ENCODE peak calls at places on chromosomes 6 and 20, in ten cellular contexts. One of them, this sample, is unnamed. For H3K4me1, the result is how much of the 10 kb centered on the place peaks cover.

GRCh38 chr20:4076671-4077070 is 61.3 kb upstream of the RNF24 start:
- DNase-seq in cardiac muscle cell: no peak
- DNase-seq in lower lobe of right lung: no peak
- DNase-seq in HCT116: peak
- DNase-seq in heart left ventricle: no peak
- DNase-seq in spleen: no peak
- DNase-seq in sigmoid colon: no peak
- DNase-seq in uterus: peak
- DNase-seq in K562: no peak
- DNase-seq in neural progenitor cell: no peak
- DNase-seq in this sample: no peak

GRCh38 chr6:118864330-118865166 is 29.4 kb upstream of the ASF1A start:
- DNase-seq in uterus: no peak
- DNase-seq in lower lobe of right lung: no peak
- DNase-seq in cardiac muscle cell: peak
- DNase-seq in sigmoid colon: no peak
- DNase-seq in heart left ventricle: no peak
- DNase-seq in HCT116: no peak
- DNase-seq in neural progenitor cell: no peak
- DNase-seq in K562: no peak
- DNase-seq in spleen: no peak
- DNase-seq in this sample: no peak

GRCh38 chr6:142874676-142875075 is 70.3 kb downstream of the HIVEP2 start:
- DNase-seq in neural progenitor cell: no peak
- DNase-seq in heart left ventricle: no peak
- DNase-seq in uterus: no peak
- DNase-seq in K562: peak
- DNase-seq in lower lobe of right lung: no peak
- DNase-seq in HCT116: no peak
- DNase-seq in cardiac muscle cell: no peak
- DNase-seq in spleen: no peak
- DNase-seq in sigmoid colon: no peak
- DNase-seq in this sample: no peak

GRCh38 chr6:89117285-89118108 is at the start of gene SRSF12:
- DNase-seq in sigmoid colon: no peak
- DNase-seq in cardiac muscle cell: peak
- DNase-seq in spleen: peak
- DNase-seq in heart left ventricle: peak
- DNase-seq in HCT116: no peak
- DNase-seq in lower lobe of right lung: peak
- DNase-seq in neural progenitor cell: peak
- DNase-seq in K562: no peak
- DNase-seq in uterus: no peak
- DNase-seq in this sample: no peak

GRCh38 chr20:44001667-44002596 is 87.3 kb downstream of the TOX2 start:
- DNase-seq in cardiac muscle cell: no peak
- DNase-seq in neural progenitor cell: no peak
- DNase-seq in lower lobe of right lung: no peak
- DNase-seq in heart left ventricle: no peak
- DNase-seq in sigmoid colon: no peak
- DNase-seq in HCT116: peak
- DNase-seq in spleen: no peak
- DNase-seq in uterus: no peak
- DNase-seq in K562: no peak
- DNase-seq in this sample: no peak

GRCh38 chr6:3623451-3624267 is 127.9 kb downstream of the PXDC1 start:
- DNase-seq in lower lobe of right lung: no peak
- DNase-seq in HCT116: no peak
- DNase-seq in neural progenitor cell: no peak
- DNase-seq in heart left ventricle: no peak
- DNase-seq in K562: peak
- DNase-seq in uterus: no peak
- DNase-seq in cardiac muscle cell: no peak
- DNase-seq in sigmoid colon: no peak
- DNase-seq in spleen: peak
- DNase-seq in this sample: no peak

GRCh38 chr6:135578976-135579375 is 81.4 kb upstream of the AHI1 start:
- DNase-seq in sigmoid colon: no peak
- DNase-seq in HCT116: no peak
- DNase-seq in spleen: no peak
- DNase-seq in uterus: no peak
- DNase-seq in neural progenitor cell: no peak
- DNase-seq in lower lobe of right lung: no peak
- DNase-seq in heart left ventricle: no peak
- DNase-seq in cardiac muscle cell: no peak
- DNase-seq in K562: no peak
- DNase-seq in this sample: no peak

GRCh38 chr6:155328539-155329459 is 14.5 kb upstream of the TFB1M start:
- DNase-seq in neural progenitor cell: no peak
- DNase-seq in spleen: no peak
- DNase-seq in K562: no peak
- DNase-seq in cardiac muscle cell: no peak
- DNase-seq in uterus: no peak
- DNase-seq in sigmoid colon: no peak
- DNase-seq in lower lobe of right lung: peak
- DNase-seq in HCT116: no peak
- DNase-seq in heart left ventricle: no peak
- DNase-seq in this sample: no peak

GRCh38 chr6:77019081-77019480 is 444.2 kb downstream of the HTR1B start:
- DNase-seq in cardiac muscle cell: no peak
- DNase-seq in uterus: no peak
- DNase-seq in heart left ventricle: no peak
- DNase-seq in neural progenitor cell: no peak
- DNase-seq in HCT116: no peak
- DNase-seq in K562: no peak
- DNase-seq in spleen: no peak
- DNase-seq in lower lobe of right lung: no peak
- DNase-seq in sigmoid colon: no peak
- DNase-seq in this sample: no peak

GRCh38 chr6:16471898-16472297 is 233.5 kb downstream of the GMPR start:
- DNase-seq in spleen: no peak
- DNase-seq in sigmoid colon: no peak
- DNase-seq in HCT116: no peak
- DNase-seq in K562: no peak
- DNase-seq in uterus: no peak
- DNase-seq in cardiac muscle cell: no peak
- DNase-seq in lower lobe of right lung: no peak
- DNase-seq in heart left ventricle: no peak
- DNase-seq in neural progenitor cell: no peak
- DNase-seq in this sample: no peak

GRCh38 chr6:16471222-16471784 is 232.9 kb downstream of the GMPR start:
- DNase-seq in spleen: no peak
- DNase-seq in HCT116: no peak
- DNase-seq in cardiac muscle cell: no peak
- DNase-seq in neural progenitor cell: no peak
- DNase-seq in sigmoid colon: no peak
- DNase-seq in lower lobe of right lung: no peak
- DNase-seq in K562: no peak
- DNase-seq in uterus: no peak
- DNase-seq in heart left ventricle: no peak
- DNase-seq in this sample: no peak

GRCh38 chr6:16473908-16474791 is 235.8 kb downstream of the GMPR start:
- DNase-seq in sigmoid colon: no peak
- DNase-seq in heart left ventricle: no peak
- DNase-seq in K562: no peak
- DNase-seq in uterus: no peak
- DNase-seq in neural progenitor cell: no peak
- DNase-seq in HCT116: no peak
- DNase-seq in spleen: no peak
- DNase-seq in lower lobe of right lung: no peak
- DNase-seq in cardiac muscle cell: no peak
- DNase-seq in this sample: no peak

GRCh38 chr6:16473184-16473907 is 235.0 kb downstream of the GMPR start:
- DNase-seq in neural progenitor cell: no peak
- DNase-seq in K562: no peak
- DNase-seq in uterus: no peak
- DNase-seq in lower lobe of right lung: no peak
- DNase-seq in cardiac muscle cell: no peak
- DNase-seq in sigmoid colon: no peak
- DNase-seq in HCT116: no peak
- DNase-seq in heart left ventricle: no peak
- DNase-seq in spleen: no peak
- DNase-seq in this sample: no peak

DNA sequence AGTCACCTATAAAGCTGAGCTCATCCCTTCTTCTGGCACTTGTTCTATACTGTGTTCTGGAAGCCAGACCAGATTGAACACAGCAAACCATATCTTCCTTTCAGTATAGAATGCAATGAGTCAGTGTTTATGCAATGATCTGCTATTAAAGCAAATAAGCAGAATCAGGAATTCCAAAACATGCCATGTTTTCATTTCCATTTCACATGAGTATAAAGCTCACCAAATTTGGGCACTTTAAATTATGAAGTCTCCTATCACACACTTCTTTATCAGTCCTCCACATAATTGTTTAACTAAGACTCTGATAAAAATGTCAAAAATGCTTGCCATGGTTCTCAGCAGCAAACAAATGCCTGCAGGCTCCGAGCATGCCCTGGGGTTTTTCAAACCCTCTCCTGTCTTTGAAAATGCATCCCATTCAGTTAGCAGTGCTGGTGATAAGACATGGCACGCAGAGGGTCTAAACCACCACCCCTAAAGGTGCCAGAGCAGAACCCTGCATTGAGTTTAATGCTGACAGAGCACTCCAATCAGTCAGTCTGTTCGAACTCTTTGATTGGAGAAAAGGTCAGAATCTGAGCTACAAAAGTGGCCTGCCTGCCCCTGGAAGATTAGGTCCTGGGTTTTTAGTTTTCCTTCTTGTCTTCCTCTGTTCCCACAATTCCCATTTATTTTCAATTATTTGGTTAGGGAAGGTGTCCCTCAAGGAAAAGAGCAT is 234.1 kb downstream of the GMPR start:
- DNase-seq in spleen: no peak
- DNase-seq in uterus: no peak
- DNase-seq in neural progenitor cell: no peak
- DNase-seq in K562: no peak
- DNase-seq in lower lobe of right lung: no peak
- DNase-seq in HCT116: no peak
- DNase-seq in sigmoid colon: no peak
- DNase-seq in heart left ventricle: no peak
- DNase-seq in cardiac muscle cell: peak
- DNase-seq in this sample: no peak
- H3K4me1 ChIP-seq in spleen: under half
- H3K4me1 ChIP-seq in uterus: under half
- H3K4me1 ChIP-seq in neural progenitor cell: under half
- H3K4me1 ChIP-seq in K562: under half
- H3K4me1 ChIP-seq in lower lobe of right lung: under half
- H3K4me1 ChIP-seq in HCT116: under half
- H3K4me1 ChIP-seq in sigmoid colon: under half
- H3K4me1 ChIP-seq in heart left ventricle: under half
- H3K4me1 ChIP-seq in cardiac muscle cell: under half
- H3K4me1 ChIP-seq in this sample: under half

GRCh38 chr6:27129917-27130316 is 117.6 kb upstream of the PRSS16 start:
- DNase-seq in cardiac muscle cell: no peak
- DNase-seq in neural progenitor cell: no peak
- DNase-seq in sigmoid colon: no peak
- DNase-seq in HCT116: no peak
- DNase-seq in uterus: no peak
- DNase-seq in spleen: no peak
- DNase-seq in lower lobe of right lung: no peak
- DNase-seq in heart left ventricle: no peak
- DNase-seq in K562: no peak
- DNase-seq in this sample: no peak
- H3K27ac ChIP-seq in cardiac muscle cell: no peak
- H3K27ac ChIP-seq in neural progenitor cell: no peak
- H3K27ac ChIP-seq in sigmoid colon: no peak
- H3K27ac ChIP-seq in HCT116: peak
- H3K27ac ChIP-seq in uterus: no peak
- H3K27ac ChIP-seq in spleen: no peak
- H3K27ac ChIP-seq in lower lobe of right lung: no peak
- H3K27ac ChIP-seq in heart left ventricle: no peak
- H3K27ac ChIP-seq in K562: peak
- H3K27ac ChIP-seq in this sample: no peak

DNA sequence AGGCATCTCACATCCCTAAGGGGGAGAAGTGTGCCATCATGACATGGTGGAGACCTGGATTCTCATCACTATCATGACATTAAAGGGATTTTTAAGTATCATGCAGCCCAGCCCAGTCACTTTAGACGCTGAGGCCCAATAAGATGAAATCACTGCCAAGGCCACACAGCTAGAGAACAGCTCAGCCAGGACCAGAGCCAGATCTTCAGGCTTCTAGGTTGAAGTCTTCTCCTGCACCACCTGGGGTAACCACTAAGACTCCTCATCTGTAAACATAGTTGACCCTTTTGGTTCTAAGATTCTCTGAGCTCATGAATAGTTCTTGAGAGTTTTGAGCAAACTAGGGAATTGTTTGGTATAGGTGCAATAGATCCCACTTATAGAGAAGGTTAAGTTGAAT is 125.1 kb downstream of the TCP11 start:
- DNase-seq in HCT116: no peak
- DNase-seq in cardiac muscle cell: no peak
- DNase-seq in uterus: no peak
- DNase-seq in spleen: no peak
- DNase-seq in heart left ventricle: no peak
- DNase-seq in K562: no peak
- DNase-seq in neural progenitor cell: no peak
- DNase-seq in lower lobe of right lung: no peak
- DNase-seq in sigmoid colon: no peak
- DNase-seq in this sample: no peak
- H3K4me1 ChIP-seq in HCT116: under half
- H3K4me1 ChIP-seq in cardiac muscle cell: under half
- H3K4me1 ChIP-seq in uterus: under half
- H3K4me1 ChIP-seq in spleen: under half
- H3K4me1 ChIP-seq in heart left ventricle: half or more
- H3K4me1 ChIP-seq in K562: under half
- H3K4me1 ChIP-seq in neural progenitor cell: under half
- H3K4me1 ChIP-seq in lower lobe of right lung: half or more
- H3K4me1 ChIP-seq in sigmoid colon: under half
- H3K4me1 ChIP-seq in this sample: under half

DNA sequence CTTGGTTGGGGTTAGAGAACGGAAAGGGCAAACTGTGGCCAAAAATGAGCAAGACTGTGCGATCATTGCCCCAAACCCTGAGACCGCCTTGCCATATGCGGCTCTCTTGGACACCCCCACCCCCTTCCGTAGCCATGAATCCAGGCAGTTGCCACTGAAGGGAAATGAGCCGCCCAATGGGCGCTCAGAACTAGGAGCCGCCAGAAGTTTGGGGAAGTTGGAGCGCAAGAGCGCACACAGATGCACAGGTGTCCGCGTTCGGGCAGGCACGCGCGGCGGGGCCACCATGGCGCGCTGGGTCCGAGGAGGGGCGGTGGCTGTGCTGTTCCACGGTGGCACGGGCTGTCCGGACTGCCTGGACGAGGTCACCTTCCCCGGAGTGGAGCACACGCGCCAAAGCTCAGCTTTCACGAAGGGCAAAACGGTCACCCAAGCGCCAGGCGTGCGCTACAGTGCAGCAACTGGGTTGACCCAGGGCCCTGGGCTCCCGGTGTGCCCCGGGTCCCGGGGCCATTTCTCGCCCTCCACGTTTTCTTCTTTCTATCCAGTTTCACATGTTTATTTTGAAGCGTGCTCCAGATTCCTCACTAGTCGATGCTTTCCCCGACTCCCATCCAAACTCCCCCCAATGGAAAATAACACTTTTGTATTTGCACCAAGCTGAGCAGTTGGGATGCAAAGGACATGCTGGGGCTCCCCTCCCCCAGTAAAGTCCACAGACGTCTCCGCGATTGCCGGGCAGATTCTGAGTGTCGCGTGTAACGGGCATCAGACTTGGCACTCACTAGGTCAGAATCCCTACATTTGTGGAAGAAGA is 903 bp upstream of the PDE10A start:
- DNase-seq in heart left ventricle: no peak
- DNase-seq in uterus: no peak
- DNase-seq in spleen: no peak
- DNase-seq in sigmoid colon: no peak
- DNase-seq in lower lobe of right lung: no peak
- DNase-seq in cardiac muscle cell: peak
- DNase-seq in neural progenitor cell: peak
- DNase-seq in K562: no peak
- DNase-seq in HCT116: no peak
- DNase-seq in this sample: no peak
- H3K27ac ChIP-seq in heart left ventricle: peak
- H3K27ac ChIP-seq in uterus: peak
- H3K27ac ChIP-seq in spleen: peak
- H3K27ac ChIP-seq in sigmoid colon: no peak
- H3K27ac ChIP-seq in lower lobe of right lung: no peak
- H3K27ac ChIP-seq in cardiac muscle cell: no peak
- H3K27ac ChIP-seq in neural progenitor cell: no peak
- H3K27ac ChIP-seq in K562: no peak
- H3K27ac ChIP-seq in HCT116: no peak
- H3K27ac ChIP-seq in this sample: no peak